ENCODE peak calls at places on chromosomes 2 and 18, in ten cellular contexts. Z is H9; T is Peyer's patch; A is HEK293T; Y is kidney epithelial cell; O is activated CD4-positive, alpha-beta T cell treated with anti-CD3 and anti-CD28 coated beads for 48 hours; F is GM03348; U is adrenal gland; I is cardiac muscle cell; H is EH. L is an unnamed sample.

GRCh38 chr2:170715062-170715931 is at the start of gene SP5:
- DNase-seq in Z (peak; percentile 85), T (no peak), A (peak; percentile 30), Y (peak; percentile 18), O (peak; percentile 29), F (peak; percentile 63), U (peak; percentile 89), I (peak; percentile 83), H (peak; percentile 47), L (peak; percentile 84)

GRCh38 chr2:227186751-227187150 is 22.3 kb downstream of the COL4A3 start:
- DNase-seq in Z (no peak), T (no peak), A (no peak), Y (no peak), O (no peak), F (no peak), U (peak; percentile 8), I (no peak), H (no peak), L (no peak)

GRCh38 chr2:37711308-37711731 is 39.9 kb upstream of the CDC42EP3 start:
- DNase-seq in Z (peak; percentile 47), T (peak; percentile 44), A (no peak), Y (peak; percentile 95), O (no peak), F (peak; percentile 91), U (no peak), I (no peak), H (peak; percentile 98), L (peak; percentile 97)

GRCh38 chr2:218607436-218608115 is at the start of gene PLCD4:
- DNase-seq in Z (peak; percentile 44), T (no peak), A (no peak), Y (peak; percentile 35), O (no peak), F (peak; percentile 81), U (peak; percentile 58), I (peak; percentile 24), H (peak; percentile 91), L (peak; percentile 71)

GRCh38 chr18:21534327-21534726 is 66.2 kb downstream of the ESCO1 start:
- DNase-seq in Z (no peak), T (no peak), A (no peak), Y (no peak), O (no peak), F (no peak), U (no peak), I (no peak), H (no peak), L (no peak)

GRCh38 chr2:55311444-55311870 is 42.4 kb upstream of the MTIF2 start:
- DNase-seq in Z (no peak), T (no peak), A (peak; percentile 10), Y (peak; percentile 12), O (peak; percentile 65), F (peak; percentile 54), U (no peak), I (no peak), H (peak; percentile 44), L (no peak)

GRCh38 chr2:96108578-96109561 is 7.5 kb downstream of the ADRA2B start:
- DNase-seq in Z (peak; percentile 64), T (no peak), A (no peak), Y (no peak), O (no peak), F (peak; percentile 44), U (no peak), I (peak; percentile 86), H (peak; percentile 50), L (no peak)

GRCh38 chr18:28357785-28358401 is 181.0 kb upstream of the CDH2 start:
- DNase-seq in Z (peak; percentile 69), T (no peak), A (peak; percentile 65), Y (no peak), O (no peak), F (no peak), U (no peak), I (peak; percentile 6), H (peak; percentile 0), L (peak; percentile 70)

GRCh38 chr2:46815121-46815802 is 100.3 kb downstream of the MCFD2 start:
- DNase-seq in Z (no peak), T (no peak), A (no peak), Y (no peak), O (no peak), F (no peak), U (no peak), I (no peak), H (peak; percentile 61), L (peak; percentile 41)

GRCh38 chr2:96665083-96665569 is 22.6 kb downstream of the FER1L5 start:
- DNase-seq in Z (no peak), T (no peak), A (no peak), Y (peak; percentile 92), O (no peak), F (peak; percentile 97), U (peak; percentile 71), I (peak; percentile 70), H (peak; percentile 100), L (no peak)

GRCh38 chr2:122031544-122032263 is 276.3 kb downstream of the TSN start:
- DNase-seq in Z (no peak), T (no peak), A (no peak), Y (no peak), O (no peak), F (no peak), U (peak; percentile 61), I (no peak), H (peak; percentile 65), L (no peak)

GRCh38 chr2:120180066-120180465 is 43.1 kb downstream of the TMEM185B start:
- DNase-seq in Z (no peak), T (no peak), A (no peak), Y (no peak), O (no peak), F (no peak), U (no peak), I (peak; percentile 13), H (no peak), L (no peak)

GRCh38 chr18:76764296-76764901 is 58.0 kb upstream of the ZNF236 start:
- DNase-seq in Z (no peak), T (no peak), A (no peak), Y (no peak), O (no peak), F (no peak), U (no peak), I (no peak), H (no peak), L (no peak)

GRCh38 chr2:200306719-200306968 is 151 bp downstream of the SPATS2L start:
- DNase-seq in Z (no peak), T (no peak), A (peak; percentile 61), Y (no peak), O (no peak), F (no peak), U (no peak), I (no peak), H (no peak), L (no peak)

GRCh38 chr18:63905361-63905760 is 2.4 kb upstream of the SERPINB10 start:
- DNase-seq in Z (no peak), T (no peak), A (no peak), Y (no peak), O (no peak), F (no peak), U (no peak), I (no peak), H (no peak), L (no peak)

GRCh38 chr2:221308507-221309054 is 263.5 kb downstream of the EPHA4 start:
- DNase-seq in Z (no peak), T (no peak), A (no peak), Y (no peak), O (no peak), F (no peak), U (no peak), I (no peak), H (no peak), L (no peak)

GRCh38 chr2:45614330-45614729 is 3.3 kb upstream of the SRBD1 start:
- DNase-seq in Z (no peak), T (no peak), A (no peak), Y (no peak), O (no peak), F (no peak), U (no peak), I (no peak), H (no peak), L (no peak)

GRCh38 chr2:174771631-174772491 is 7.6 kb upstream of the CHRNA1 start:
- DNase-seq in Z (peak; percentile 93), T (peak; percentile 55), A (peak; percentile 83), Y (no peak), O (peak; percentile 66), F (peak; percentile 84), U (peak; percentile 87), I (peak; percentile 92), H (peak; percentile 86), L (peak; percentile 91)

GRCh38 chr2:239831272-239831731 is 193.8 kb downstream of the NDUFA10 start:
- DNase-seq in Z (peak; percentile 67), T (peak; percentile 12), A (no peak), Y (no peak), O (no peak), F (no peak), U (no peak), I (no peak), H (no peak), L (peak; percentile 71)

GRCh38 chr2:122491011-122491410 is 735.6 kb downstream of the TSN start:
- DNase-seq in Z (no peak), T (no peak), A (no peak), Y (no peak), O (no peak), F (no peak), U (no peak), I (no peak), H (no peak), L (no peak)

GRCh38 chr2:110812726-110813645 is 80.6 kb downstream of the ACOXL start:
- DNase-seq in Z (no peak), T (no peak), A (no peak), Y (no peak), O (no peak), F (no peak), U (no peak), I (no peak), H (no peak), L (peak; percentile 28)

GRCh38 chr2:20304411-20304810 is 46.2 kb downstream of the PUM2 start:
- DNase-seq in Z (no peak), T (no peak), A (no peak), Y (no peak), O (no peak), F (peak; percentile 13), U (no peak), I (no peak), H (peak; percentile 81), L (no peak)

GRCh38 chr2:45936623-45936979 is 285.1 kb downstream of the PRKCE start:
- DNase-seq in Z (no peak), T (no peak), A (no peak), Y (no peak), O (no peak), F (no peak), U (no peak), I (no peak), H (no peak), L (no peak)

GRCh38 chr2:189076131-189076530 is 102.0 kb downstream of the COL3A1 start:
- DNase-seq in Z (no peak), T (no peak), A (no peak), Y (no peak), O (no peak), F (no peak), U (no peak), I (no peak), H (no peak), L (no peak)